ENCODE peak calls at places on chromosomes 5 and 9, in ten cellular contexts. Y is HuH-7; V is naive thymus-derived CD8-positive, alpha-beta T cell; B is NCI-H1105; P is T-helper 2 cell; H is NB4; C is DMS79 treated with DMSO at 0.1 percent for 48 hours; U is coronary artery; E is tibial artery; G is NCI-H187 treated with DMSO at 0.1 percent for 48 hours. D is an unnamed sample.
A peak's percentile ranks its signal among the peaks of the same experiment; 100 is the strongest.

GRCh38 chr9:114252394-114252793 is 70.5 kb upstream of the ORM1 start:
- DNase-seq in Y (no peak), U (no peak), C (no peak), E (no peak), H (no peak), P (no peak), G (no peak), V (no peak), B (no peak), D (no peak)

GRCh38 chr9:128728298-128728697 is 4.4 kb upstream of the ZDHHC12 start:
- DNase-seq in P (no peak), U (no peak), Y (no peak), B (no peak), G (no peak), E (no peak), H (no peak), C (no peak), V (no peak), D (peak; percentile 3)

GRCh38 chr5:116574682-116575634 is at the start of gene SEMA6A:
- DNase-seq in Y (peak; percentile 81), H (peak; percentile 48), P (peak; percentile 35), V (no peak), G (peak; percentile 31), B (peak; percentile 26), U (peak; percentile 89), E (peak; percentile 83), C (peak; percentile 27), D (peak; percentile 67)

GRCh38 chr9:127569819-127570401 is 42.2 kb upstream of the STXBP1 start:
- DNase-seq in G (no peak), U (no peak), P (no peak), B (no peak), E (no peak), V (peak; percentile 37), Y (no peak), C (peak; percentile 95), H (peak; percentile 31), D (peak; percentile 43)

GRCh38 chr9:114662081-114662989 is 4.7 kb upstream of the TEX53 start:
- DNase-seq in C (peak; percentile 47), G (no peak), H (peak; percentile 57), V (peak; percentile 61), E (no peak), B (peak; percentile 33), U (no peak), Y (peak; percentile 79), P (peak; percentile 45), D (peak; percentile 68)

GRCh38 chr5:137802282-137803210 is 48.4 kb upstream of the HNRNPA0 start:
- DNase-seq in H (no peak), B (no peak), P (no peak), E (no peak), C (no peak), V (no peak), G (no peak), U (no peak), Y (no peak), D (no peak)

GRCh38 chr9:102714184-102714583 is 280.9 kb upstream of the CYLC2 start:
- DNase-seq in U (no peak), V (no peak), B (no peak), E (no peak), P (no peak), Y (no peak), G (no peak), C (no peak), H (no peak), D (no peak)

GRCh38 chr9:87579761-87580626 is 82.3 kb downstream of the DAPK1 start:
- DNase-seq in U (no peak), C (no peak), G (no peak), P (no peak), B (no peak), V (no peak), E (no peak), H (no peak), Y (no peak), D (no peak)

GRCh38 chr5:54180616-54181015 is 129.8 kb downstream of the ARL15 start:
- DNase-seq in H (no peak), V (no peak), C (no peak), E (no peak), P (no peak), Y (no peak), U (no peak), B (no peak), G (no peak), D (no peak)

GRCh38 chr5:87787640-87788039 is 374.9 kb upstream of the CCNH start:
- DNase-seq in B (no peak), E (no peak), U (no peak), Y (no peak), H (no peak), C (no peak), P (no peak), V (no peak), G (no peak), D (no peak)

D was measured in B cell.